ENCODE peak calls at places on chromosomes 6 and 20, in four cellular contexts. U is BJ, W is foreskin fibroblast, E is Panc1. L is an unnamed sample.

GRCh38 chr6:71334768-71335167 is 46.2 kb downstream of the OGFRL1 start:
- DNase-seq in W (no peak), U (no peak), E (no peak), L (no peak)

GRCh38 chr6:157670466-157671186 is 152.4 kb upstream of the SNX9 start:
- DNase-seq in W (no peak), E (no peak), U (no peak), L (no peak)

GRCh38 chr20:4835244-4836177 is 113.8 kb downstream of the PRND start:
- DNase-seq in U (no peak), W (peak), E (no peak), L (no peak)

GRCh38 chr20:56391037-56391436 is 978 bp downstream of the AURKA start:
- DNase-seq in W (peak), U (no peak), E (no peak), L (no peak)

GRCh38 chr20:43771791-43772190 is 45.0 kb upstream of the GTSF1L start:
- DNase-seq in U (no peak), W (no peak), E (no peak), L (no peak)

GRCh38 chr6:108134213-108134973 is 31.4 kb upstream of the NR2E1 start:
- DNase-seq in U (no peak), W (no peak), E (no peak), L (no peak)

GRCh38 chr6:75094614-75095321 is 111.1 kb downstream of the COL12A1 start:
- DNase-seq in E (no peak), U (peak), W (peak), L (peak)

GRCh38 chr20:8152183-8152582 is 20.1 kb downstream of the PLCB1 start:
- DNase-seq in U (no peak), E (no peak), W (peak), L (no peak)

GRCh38 chr6:87929843-87930288 is 117.8 kb upstream of the SPACA1 start:
- DNase-seq in E (peak), W (peak), U (peak), L (peak)

GRCh38 chr20:38961530-38962043 is 557 bp upstream of the DHX35 start:
- DNase-seq in W (no peak), U (no peak), E (no peak), L (no peak)

GRCh38 chr6:38593419-38593818 is 46.3 kb downstream of the BTBD9 start:
- DNase-seq in U (no peak), W (no peak), E (no peak), L (no peak)

GRCh38 chr6:2054516-2055067 is 190.8 kb downstream of the GMDS start:
- DNase-seq in E (no peak), U (no peak), W (peak), L (no peak)

DNA sequence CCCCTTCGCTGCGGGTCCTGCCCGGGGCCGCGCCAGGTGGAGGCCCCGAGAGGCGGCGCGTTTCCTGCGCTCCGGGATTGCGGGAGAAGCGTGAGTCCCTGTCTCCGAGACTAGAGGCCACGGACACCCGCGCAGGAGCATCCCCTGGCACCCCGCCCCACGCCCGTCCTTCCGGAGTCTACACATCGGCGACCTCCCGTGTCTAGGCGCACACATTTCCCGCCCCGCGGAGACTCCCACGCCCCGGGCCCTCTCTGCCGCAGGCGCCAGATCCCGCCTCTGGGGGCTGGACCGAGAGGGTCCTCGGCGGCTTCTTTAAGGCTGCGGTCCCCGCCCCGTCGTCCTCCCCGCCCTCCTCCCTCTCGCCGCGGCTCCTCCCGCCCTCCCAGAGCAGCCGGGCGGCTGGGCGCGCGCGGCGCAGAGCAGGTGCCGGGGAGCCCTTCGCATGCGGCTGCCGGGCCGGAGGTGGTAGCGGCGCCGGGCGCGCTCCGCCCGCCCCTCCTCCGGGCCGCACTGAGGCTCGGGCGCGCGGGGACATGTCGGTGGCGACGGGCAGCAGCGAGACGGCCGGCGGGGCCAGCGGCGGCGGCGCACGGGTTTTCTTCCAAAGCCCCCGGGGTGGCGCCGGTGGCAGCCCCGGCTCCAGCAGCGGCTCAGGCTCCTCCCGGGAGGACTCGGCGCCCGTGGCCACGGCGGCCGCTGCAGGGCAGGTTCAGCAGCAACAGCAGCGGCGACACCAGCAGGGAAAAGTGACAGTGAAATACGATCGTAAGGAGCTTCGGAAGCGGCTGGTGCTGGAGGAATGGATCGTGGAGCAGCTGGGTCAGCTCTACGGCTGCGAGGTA is at the start of gene PPP1R14C:
- DNase-seq in U (no peak), E (no peak), W (peak), L (no peak)
- H3K4me3 ChIP-seq in U (peak), E (peak), W (peak), L (peak)

GRCh38 chr6:148530394-148530923 is 187.8 kb downstream of the SASH1 start:
- DNase-seq in W (peak), E (no peak), U (peak), L (peak)
- H3K4me3 ChIP-seq in W (peak), E (no peak), U (peak), L (peak)

GRCh38 chr6:41600499-41601247 is 37.6 kb upstream of the MDFI start:
- DNase-seq in W (no peak), U (no peak), E (no peak), L (no peak)
- H3K4me3 ChIP-seq in W (no peak), U (no peak), E (no peak), L (no peak)

DNA sequence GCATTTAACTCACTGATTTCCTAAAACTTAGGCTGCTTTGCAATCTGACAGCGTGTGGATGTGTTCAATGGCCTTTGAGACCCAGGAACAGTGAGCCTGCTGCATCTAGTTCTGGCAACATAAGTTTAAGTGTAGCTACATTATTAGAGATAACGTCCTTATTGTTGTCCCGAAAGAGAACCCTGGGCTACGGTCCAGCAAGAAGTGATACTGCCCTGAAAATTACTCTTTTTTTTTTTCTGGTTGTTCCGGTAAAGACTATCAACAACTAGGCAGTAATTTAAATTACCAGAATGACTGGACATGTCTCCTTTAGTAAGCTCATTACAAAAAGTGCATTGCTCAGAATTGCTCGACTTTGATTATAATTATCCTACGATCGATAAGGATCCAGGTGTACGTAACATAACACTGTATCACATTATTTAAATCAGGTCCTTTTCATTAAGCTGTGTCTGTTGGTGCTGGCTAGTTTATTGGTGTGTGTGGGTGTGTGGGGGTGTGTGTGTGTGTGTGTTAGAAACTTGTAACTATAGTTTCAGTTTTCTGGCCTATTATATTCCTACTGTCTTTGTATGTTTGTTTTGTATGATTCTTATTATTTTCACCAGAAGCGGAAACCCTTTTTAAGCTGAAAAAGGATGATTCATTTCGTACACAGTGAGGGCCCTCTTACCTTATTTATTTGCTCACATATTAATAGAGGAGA is 3.0 kb downstream of the TSHZ2 start:
- DNase-seq in U (no peak), E (no peak), W (no peak), L (no peak)
- H3K4me3 ChIP-seq in U (no peak), E (no peak), W (no peak), L (no peak)

GRCh38 chr6:31717499-31718222 is 2.5 kb downstream of the LY6G6D start:
- DNase-seq in E (no peak), U (no peak), W (no peak), L (no peak)

GRCh38 chr6:31721351-31722020 is at the start of gene LY6G6C:
- DNase-seq in U (no peak), W (no peak), E (no peak), L (no peak)

GRCh38 chr6:31718294-31718693 is 3.1 kb downstream of the LY6G6D start:
- DNase-seq in U (no peak), E (no peak), W (no peak), L (no peak)

GRCh38 chr6:31720196-31720770 is 1.3 kb downstream of the LY6G6C start:
- DNase-seq in W (no peak), E (no peak), U (no peak), L (no peak)

DNA sequence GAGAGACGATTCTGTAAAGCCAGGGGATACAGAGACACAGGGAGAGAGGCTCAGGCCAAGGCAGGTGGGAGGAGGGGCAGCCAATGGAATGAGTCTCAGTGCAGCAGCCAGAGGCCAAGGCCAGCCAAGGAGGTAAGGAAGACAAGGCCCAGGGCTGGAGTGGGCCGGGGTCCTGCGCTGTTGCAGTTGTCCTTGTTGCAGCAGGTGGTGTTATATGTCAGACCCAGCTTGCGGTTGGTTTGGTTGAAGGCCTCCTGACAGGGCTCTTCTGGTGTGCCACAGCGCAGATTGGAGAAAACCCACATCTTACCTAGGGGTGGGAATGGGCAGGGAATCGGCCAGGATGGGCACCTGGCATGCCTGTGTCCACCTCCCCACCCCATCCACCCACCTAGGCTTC is 2.5 kb downstream of the LY6G6C start:
- DNase-seq in E (no peak), U (no peak), W (no peak), L (no peak)
- H3K4me3 ChIP-seq in E (no peak), U (no peak), W (no peak), L (no peak)

GRCh38 chr6:169891846-169892245 is 140.4 kb downstream of the ERMARD start:
- DNase-seq in W (no peak), U (no peak), E (no peak), L (no peak)
- H3K4me3 ChIP-seq in W (no peak), U (no peak), E (no peak), L (no peak)

DNA sequence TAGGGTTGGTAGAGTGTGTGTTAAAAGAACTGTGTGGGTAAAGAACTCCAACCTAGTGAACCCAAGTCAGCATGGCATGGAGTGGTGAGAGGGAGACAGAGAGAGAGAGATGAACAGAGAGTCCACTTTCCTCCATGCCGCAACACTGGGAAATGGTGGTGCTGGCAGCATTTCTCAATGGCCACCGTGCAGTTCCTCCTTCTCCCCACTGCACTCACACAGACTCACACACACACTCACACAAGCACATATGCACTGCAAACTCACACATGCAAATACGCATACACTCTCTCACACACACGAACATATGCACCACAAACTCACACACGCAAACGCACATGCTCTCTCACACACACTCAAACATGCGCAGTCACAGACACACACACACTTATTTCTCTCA is 66.6 kb upstream of the LY86 start:
- DNase-seq in E (no peak), U (no peak), W (no peak), L (no peak)
- H3K4me3 ChIP-seq in E (no peak), U (no peak), W (no peak), L (no peak)

GRCh38 chr20:40991181-40991889 is 37.3 kb upstream of the TOP1 start:
- DNase-seq in U (no peak), E (no peak), W (peak), L (no peak)

GRCh38 chr20:40992349-40993113 is 36.1 kb upstream of the TOP1 start:
- DNase-seq in U (no peak), W (no peak), E (no peak), L (no peak)

GRCh38 chr20:40986774-40987173 is 41.8 kb upstream of the TOP1 start:
- DNase-seq in E (no peak), W (no peak), U (no peak), L (no peak)

GRCh38 chr20:40993794-40994540 is 34.7 kb upstream of the TOP1 start:
- DNase-seq in U (no peak), E (no peak), W (peak), L (no peak)

GRCh38 chr20:40990542-40991120 is 38.0 kb upstream of the TOP1 start:
- DNase-seq in U (no peak), E (peak), W (peak), L (no peak)
- H3K4me3 ChIP-seq in U (no peak), E (no peak), W (no peak), L (no peak)

GRCh38 chr6:106522557-106522956 is 106.7 kb downstream of the RTN4IP1 start:
- DNase-seq in U (no peak), W (peak), E (no peak), L (no peak)
- H3K4me3 ChIP-seq in U (no peak), W (no peak), E (peak), L (no peak)

GRCh38 chr6:26157838-26158580 is 70.8 kb downstream of the HFE start:
- DNase-seq in W (peak), U (peak), E (peak), L (peak)

GRCh38 chr6:26157150-26157837 is 70.1 kb downstream of the HFE start:
- DNase-seq in U (no peak), E (no peak), W (peak), L (no peak)

GRCh38 chr6:26156105-26156849 is 69.0 kb downstream of the HFE start:
- DNase-seq in E (peak), U (peak), W (peak), L (peak)

GRCh38 chr6:26156850-26157149 is 69.6 kb downstream of the HFE start:
- DNase-seq in U (no peak), W (no peak), E (no peak), L (no peak)

DNA sequence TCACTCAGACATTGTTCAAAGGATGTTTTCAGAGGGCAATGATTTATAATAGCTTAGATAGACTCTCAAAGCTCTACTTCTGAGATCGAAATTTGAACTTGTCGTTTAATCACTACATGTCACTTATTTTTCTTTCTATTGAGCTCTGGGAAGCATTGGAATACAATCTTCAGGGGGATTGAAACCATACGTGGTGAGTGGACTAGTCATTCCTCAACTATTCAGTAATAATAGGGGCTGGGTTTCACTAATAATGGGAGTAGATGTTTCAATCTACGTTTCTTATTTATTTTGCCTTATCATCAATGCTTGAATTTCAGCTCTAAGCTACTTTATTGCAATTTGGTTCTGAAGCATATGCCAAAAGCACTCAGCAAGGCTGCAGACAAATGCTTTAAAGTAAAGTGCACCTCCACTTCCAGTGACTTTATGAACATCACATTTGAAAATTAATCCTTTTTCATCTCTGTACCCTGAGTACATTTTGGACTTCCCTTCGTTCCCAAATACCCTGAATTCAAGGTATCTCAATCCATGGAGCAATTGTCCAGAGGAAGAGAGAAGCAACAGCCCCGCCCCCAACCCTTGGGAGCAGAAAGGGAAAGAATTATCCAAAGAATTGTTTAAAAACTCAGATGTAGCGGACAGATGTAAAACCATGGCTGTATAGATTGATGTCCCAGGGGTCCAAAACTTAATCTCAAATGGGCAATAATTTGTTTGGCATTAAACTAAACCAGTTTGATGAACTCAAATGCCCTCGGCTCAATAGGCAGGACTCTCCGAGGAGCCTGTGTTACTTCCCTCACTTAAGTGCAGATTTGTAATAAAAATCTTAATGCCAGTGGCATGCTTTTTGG is 68.1 kb downstream of the HFE start:
- DNase-seq in U (no peak), W (peak), E (no peak), L (no peak)
- H3K4me3 ChIP-seq in U (peak), W (peak), E (peak), L (peak)

L was measured in AG04449.